ENCODE peak calls at places on chromosomes 3 and 15, in six cellular contexts. Y is heart right ventricle, N is gastrocnemius medialis, V is cardiac muscle cell, C is left ventricle myocardium inferior, I is heart left ventricle. J is an unnamed sample.

GRCh38 chr15:74525946-74526345 is 15.1 kb upstream of the ARID3B start:
- DNase-seq in I (no peak), N (no peak), V (no peak), C (no peak), Y (no peak), J (no peak)

GRCh38 chr3:33790091-33790490 is 8.3 kb upstream of the PDCD6IP start:
- DNase-seq in C (no peak), V (no peak), I (no peak), N (no peak), Y (no peak), J (no peak)

GRCh38 chr3:195140816-195141793 is 129.9 kb downstream of the XXYLT1 start:
- DNase-seq in C (no peak), N (no peak), V (no peak), I (no peak), Y (no peak), J (no peak)

GRCh38 chr15:33852094-33852493 is 116.2 kb upstream of the CHRM5 start:
- DNase-seq in I (no peak), Y (no peak), N (no peak), C (no peak), V (no peak), J (no peak)

GRCh38 chr3:183477801-183478456 is 49.5 kb upstream of the MCF2L2 start:
- DNase-seq in N (no peak), Y (no peak), I (no peak), V (no peak), C (no peak), J (no peak)

GRCh38 chr3:65398953-65399352 is 639.8 kb downstream of the MAGI1 start:
- DNase-seq in N (no peak), C (no peak), Y (no peak), I (no peak), V (no peak), J (no peak)

GRCh38 chr3:194369522-194370279 is at the start of gene LRRC15:
- DNase-seq in V (peak; percentile 43), I (no peak), Y (no peak), C (no peak), N (no peak), J (no peak)

GRCh38 chr3:149528344-149528657 is 53.8 kb downstream of the TM4SF4 start:
- DNase-seq in N (no peak), C (no peak), Y (no peak), V (no peak), I (no peak), J (no peak)

GRCh38 chr3:54271118-54271517 is 148.8 kb downstream of the CACNA2D3 start:
- DNase-seq in V (no peak), Y (no peak), C (no peak), I (no peak), N (no peak), J (no peak)

GRCh38 chr3:184737063-184737462 is 25.2 kb upstream of the MAGEF1 start:
- DNase-seq in I (no peak), V (no peak), C (no peak), Y (no peak), N (no peak), J (no peak)

GRCh38 chr15:82742134-82742533 is 32.5 kb upstream of the AP3B2 start:
- DNase-seq in Y (no peak), I (no peak), N (no peak), C (no peak), V (no peak), J (no peak)

GRCh38 chr15:63906266-63906584 is 72.5 kb upstream of the HERC1 start:
- DNase-seq in C (no peak), Y (no peak), V (no peak), N (no peak), I (no peak), J (no peak)

GRCh38 chr15:98754283-98755022 is 106.1 kb downstream of the IGF1R start:
- DNase-seq in I (no peak), C (no peak), N (no peak), V (no peak), Y (no peak), J (no peak)

GRCh38 chr15:91067026-91067425 is 33.0 kb upstream of the SV2B start:
- DNase-seq in C (no peak), I (no peak), V (no peak), Y (no peak), N (no peak), J (no peak)

GRCh38 chr3:56976666-56977560 is 83.6 kb upstream of the SPATA12 start:
- DNase-seq in N (no peak), I (no peak), Y (no peak), C (no peak), V (no peak), J (no peak)

GRCh38 chr3:177810162-177810623 is 612.9 kb upstream of the TBL1XR1 start:
- DNase-seq in N (no peak), I (no peak), Y (no peak), C (no peak), V (no peak), J (no peak)

GRCh38 chr3:129618186-129618820 is 11.8 kb upstream of the PLXND1 start:
- DNase-seq in V (no peak), C (peak; percentile 44), Y (peak; percentile 49), N (no peak), I (no peak), J (no peak)

GRCh38 chr3:172658344-172659245 is 52.3 kb downstream of the NCEH1 start:
- DNase-seq in I (no peak), Y (no peak), N (no peak), C (no peak), V (no peak), J (no peak)

GRCh38 chr3:141816958-141817357 is 53.8 kb downstream of the GRK7 start:
- DNase-seq in C (no peak), N (no peak), I (no peak), Y (no peak), V (no peak), J (no peak)

GRCh38 chr15:32029862-32030781 is at the start of gene CHRNA7:
- DNase-seq in C (peak; percentile 59), I (peak; percentile 72), N (peak; percentile 38), V (peak; percentile 92), Y (peak; percentile 14), J (peak; percentile 70)
- H3K4me3 ChIP-seq in C (peak within 1 kb of the TSS; percentile 73), I (peak within 1 kb of the TSS; percentile 62), N (peak within 1 kb of the TSS; percentile 60), V (peak within 1 kb of the TSS; percentile 82), Y (peak within 1 kb of the TSS; percentile 44), J (peak within 1 kb of the TSS; percentile 57)

GRCh38 chr3:71389191-71389590 is 194.3 kb downstream of the FOXP1 start:
- DNase-seq in N (no peak), V (no peak), C (no peak), Y (no peak), I (no peak), J (no peak)
- H3K4me1 ChIP-seq in N (peaks cover 17% of the 10 kb centered on the region), V (peaks cover 17% of the 10 kb centered on the region), C (peaks cover 48% of the 10 kb centered on the region), Y (peaks cover 67% of the 10 kb centered on the region), I (peaks cover 35% of the 10 kb centered on the region), J (peaks cover 43% of the 10 kb centered on the region)

GRCh38 chr15:92645051-92645631 is 10.4 kb downstream of the FAM174B start:
- DNase-seq in Y (no peak), V (no peak), N (no peak), I (no peak), C (no peak), J (no peak)
- H3K27ac ChIP-seq in Y (no peak overlapping the region), V (no peak overlapping the region), N (no peak overlapping the region), I (no peak overlapping the region), C (no peak overlapping the region), J (peak overlapping the region; percentile 31)

GRCh38 chr3:48664313-48664644 is 1.6 kb upstream of the CELSR3 start:
- DNase-seq in N (no peak), I (no peak), C (no peak), V (no peak), Y (no peak), J (no peak)
- H3K4me3 ChIP-seq in N (no peak overlapping the region), I (peak overlapping the region; percentile 62), C (peak overlapping the region; percentile 68), V (no peak overlapping the region), Y (no peak overlapping the region), J (peak overlapping the region; percentile 66)

DNA sequence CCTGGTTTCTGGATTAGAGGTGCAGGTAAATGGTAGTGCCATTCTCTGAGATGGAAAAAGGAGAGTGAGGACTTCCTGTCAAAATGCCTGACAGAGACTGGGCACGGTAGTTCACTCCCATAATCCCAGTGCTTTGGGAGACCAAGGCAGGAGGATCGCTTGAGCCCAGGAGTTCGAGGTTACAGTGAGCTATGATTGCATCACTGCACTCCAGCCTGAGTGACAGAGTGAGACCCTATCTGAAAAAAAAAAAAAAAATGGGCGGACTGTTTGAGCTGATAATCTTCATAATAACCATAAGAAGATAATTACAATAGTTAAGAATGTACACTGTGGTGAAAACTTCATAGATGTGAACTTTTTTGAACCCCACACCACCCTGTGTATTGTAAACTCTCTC is 44.2 kb downstream of the HRH1 start:
- DNase-seq in I (no peak), Y (no peak), V (no peak), N (no peak), C (no peak), J (no peak)
- H3K4me1 ChIP-seq in I (peaks cover 10% of the 10 kb centered on the region), Y (peaks cover 58% of the 10 kb centered on the region), V (no peaks in the 10 kb centered on the region), N (peaks cover 19% of the 10 kb centered on the region), C (peaks cover 31% of the 10 kb centered on the region), J (peaks cover 45% of the 10 kb centered on the region)

GRCh38 chr15:66879511-66879910 is 177.5 kb downstream of the SMAD6 start:
- DNase-seq in N (no peak), C (no peak), I (no peak), V (no peak), Y (no peak), J (no peak)

GRCh38 chr15:66876423-66876730 is 174.3 kb downstream of the SMAD6 start:
- DNase-seq in I (no peak), V (no peak), Y (no peak), C (no peak), N (no peak), J (no peak)

GRCh38 chr15:66878761-66879160 is 176.7 kb downstream of the SMAD6 start:
- DNase-seq in N (no peak), Y (no peak), I (peak; percentile 70), V (peak; percentile 53), C (no peak), J (no peak)

GRCh38 chr15:66876731-66877545 is 174.9 kb downstream of the SMAD6 start:
- DNase-seq in Y (no peak), N (no peak), I (no peak), V (no peak), C (no peak), J (no peak)

GRCh38 chr15:66877558-66878285 is 175.7 kb downstream of the SMAD6 start:
- DNase-seq in N (no peak), Y (peak; percentile 80), C (peak; percentile 62), I (peak; percentile 65), V (no peak), J (no peak)
- H3K27ac ChIP-seq in N (peak overlapping the region; percentile 39), Y (peak overlapping the region; percentile 49), C (peak overlapping the region; percentile 92), I (peak overlapping the region; percentile 88), V (no peak overlapping the region), J (no peak overlapping the region)

DNA sequence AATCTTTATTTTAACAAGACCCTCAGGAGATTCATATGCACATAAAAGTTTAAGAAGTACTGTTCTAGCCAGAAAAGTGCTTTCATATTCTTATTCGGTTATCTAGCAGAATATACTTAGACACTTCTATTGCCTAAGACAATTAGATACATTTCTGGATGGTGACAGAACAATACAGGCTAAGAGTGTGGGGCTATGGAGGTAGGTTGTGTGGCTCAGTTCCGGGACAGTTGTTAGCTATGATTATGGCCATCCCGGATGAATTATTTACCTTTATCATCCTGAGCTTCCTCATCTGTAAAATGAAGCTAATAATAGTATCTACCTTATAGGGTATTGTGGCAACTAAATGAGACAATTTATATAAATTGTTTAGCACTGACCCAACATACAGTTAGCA is 6.6 kb downstream of the FAM98B start:
- DNase-seq in V (no peak), Y (no peak), C (no peak), I (no peak), N (no peak), J (no peak)
- H3K4me3 ChIP-seq in V (no peak overlapping the region), Y (no peak overlapping the region), C (no peak overlapping the region), I (no peak overlapping the region), N (no peak overlapping the region), J (no peak overlapping the region)

J was measured in lower lobe of right lung.